ENCODE peak calls at places on chromosomes 1 and 21, in four cellular contexts. B, W, U and I are unnamed samples.

GRCh38 chr1:58628987-58629598 is 52.0 kb upstream of the TACSTD2 start:
- DNase-seq in B (no peak), W (no peak), U (no peak), I (no peak)

GRCh38 chr21:44444286-44444931 is 10.9 kb upstream of the LRRC3 start:
- DNase-seq in B (no peak), U (no peak), W (peak; percentile 53), I (no peak)

GRCh38 chr1:19955529-19956170 is 23.8 kb downstream of the PLA2G2A start:
- DNase-seq in W (no peak), U (no peak), B (peak; percentile 50), I (no peak)

GRCh38 chr21:40732243-40732642 is 114.7 kb downstream of the DSCAM start:
- DNase-seq in U (no peak), B (no peak), W (no peak), I (no peak)

GRCh38 chr1:11563560-11564069 is 84.7 kb downstream of the DISP3 start:
- DNase-seq in W (no peak), U (no peak), B (peak; percentile 45), I (peak; percentile 25)

GRCh38 chr1:3111616-3112021 is 42.6 kb downstream of the PRDM16 start:
- DNase-seq in W (no peak), U (no peak), B (no peak), I (no peak)

GRCh38 chr1:166920561-166921475 is 44.8 kb upstream of the TADA1 start:
- DNase-seq in U (no peak), B (no peak), W (no peak), I (peak; percentile 19)

GRCh38 chr1:229871078-229871676 is 195.9 kb upstream of the GALNT2 start:
- DNase-seq in U (no peak), B (no peak), W (no peak), I (no peak)

GRCh38 chr1:94305704-94306103 is 68.3 kb upstream of the ARHGAP29 start:
- DNase-seq in B (no peak), U (no peak), W (no peak), I (no peak)

GRCh38 chr1:54361342-54361741 is 44.9 kb downstream of the SSBP3 start:
- DNase-seq in B (no peak), W (no peak), U (no peak), I (no peak)

GRCh38 chr1:241503444-241503843 is 16.1 kb downstream of the FH start:
- DNase-seq in W (no peak), U (no peak), B (no peak), I (no peak)

GRCh38 chr1:56626546-56626945 is 18.6 kb upstream of the PRKAA2 start:
- DNase-seq in B (no peak), U (no peak), W (no peak), I (no peak)

GRCh38 chr1:2590233-2591141 is 3.9 kb downstream of the PRXL2B start:
- DNase-seq in W (no peak), B (no peak), U (no peak), I (no peak)

GRCh38 chr1:22500476-22500875 is 48.8 kb downstream of the ZBTB40 start:
- DNase-seq in B (no peak), W (no peak), U (no peak), I (no peak)

GRCh38 chr1:26156285-26157038 is 2.4 kb upstream of the FAM110D start:
- DNase-seq in W (no peak), B (no peak), U (no peak), I (no peak)

GRCh38 chr21:45372732-45373355 is 32.1 kb upstream of the COL18A1 start:
- DNase-seq in W (no peak), U (no peak), B (no peak), I (no peak)

GRCh38 chr1:234429434-234429806 is 49.6 kb downstream of the TARBP1 start:
- DNase-seq in U (no peak), W (no peak), B (no peak), I (no peak)

GRCh38 chr1:56967355-56967754 is 1.5 kb upstream of the C8B start:
- DNase-seq in U (no peak), B (no peak), W (no peak), I (no peak)

GRCh38 chr1:94621392-94621791 is 79.8 kb upstream of the F3 start:
- DNase-seq in W (peak; percentile 54), B (no peak), U (no peak), I (no peak)

GRCh38 chr21:28632718-28633408 is 359.8 kb downstream of the LTN1 start:
- DNase-seq in B (no peak), U (no peak), W (no peak), I (no peak)

GRCh38 chr21:44940116-44940631 is 345 bp downstream of the SLX9 start:
- DNase-seq in U (no peak), B (no peak), W (no peak), I (no peak)

GRCh38 chr1:222918746-222919477 is 104.1 kb downstream of the DISP1 start:
- DNase-seq in U (no peak), B (no peak), W (no peak), I (no peak)

GRCh38 chr1:4027008-4027407 is 126.9 kb upstream of the C1orf174 start:
- DNase-seq in U (no peak), B (no peak), W (no peak), I (no peak)

GRCh38 chr1:18645172-18646090 is 14.8 kb downstream of the PAX7 start:
- DNase-seq in W (no peak), B (no peak), U (no peak), I (no peak)

GRCh38 chr1:59261537-59261936 is 35.4 kb upstream of the FGGY start:
- DNase-seq in W (no peak), U (no peak), B (no peak), I (no peak)

GRCh38 chr1:32736812-32737791 is 34.5 kb upstream of the SYNC start:
- DNase-seq in U (no peak), B (no peak), W (no peak), I (no peak)

GRCh38 chr1:12121212-12122000 is 45.4 kb upstream of the TNFRSF1B start:
- DNase-seq in U (no peak), B (no peak), W (no peak), I (no peak)

GRCh38 chr1:29876902-29877301 is 640.6 kb downstream of the PTPRU start:
- DNase-seq in W (no peak), U (no peak), B (no peak), I (no peak)

GRCh38 chr1:5682626-5683235 is 309.5 kb downstream of the NPHP4 start:
- DNase-seq in U (no peak), B (no peak), W (no peak), I (no peak)

GRCh38 chr1:236507022-236507700 is 16.6 kb upstream of the LGALS8 start:
- DNase-seq in W (no peak), B (no peak), U (no peak), I (no peak)

GRCh38 chr21:26813426-26813998 is 31.7 kb downstream of the ADAMTS1 start:
- DNase-seq in W (no peak), B (no peak), U (no peak), I (no peak)

GRCh38 chr1:201166964-201167624 is 12.8 kb upstream of the TMEM9 start:
- DNase-seq in U (no peak), B (no peak), W (peak; percentile 32), I (no peak)

GRCh38 chr1:216168481-216169005 is 254.7 kb downstream of the USH2A start:
- DNase-seq in U (no peak), W (no peak), B (no peak), I (no peak)

GRCh38 chr1:168618351-168618750 is 41.9 kb downstream of the XCL1 start:
- DNase-seq in W (no peak), B (no peak), U (no peak), I (no peak)
- TF ChIP-seq SPI1 in W (no peak), B (no peak), U (no peak), I (no peak)

GRCh38 chr1:61387829-61388228 is 305.5 kb downstream of the NFIA start:
- DNase-seq in W (no peak), U (no peak), B (no peak), I (no peak)

GRCh38 chr1:61389194-61389925 is 307.0 kb downstream of the NFIA start:
- DNase-seq in B (no peak), W (no peak), U (no peak), I (no peak)

GRCh38 chr1:61386323-61386722 is 304.0 kb downstream of the NFIA start:
- DNase-seq in U (no peak), W (no peak), B (no peak), I (no peak)

GRCh38 chr1:61389926-61390845 is 307.8 kb downstream of the NFIA start:
- DNase-seq in W (no peak), B (no peak), U (no peak), I (no peak)

GRCh38 chr1:61388586-61388985 is 306.2 kb downstream of the NFIA start:
- DNase-seq in U (no peak), W (no peak), B (no peak), I (no peak)
- TF ChIP-seq POLR2AphosphoS5 in U (no peak), W (no peak), B (no peak), I (no peak)

DNA sequence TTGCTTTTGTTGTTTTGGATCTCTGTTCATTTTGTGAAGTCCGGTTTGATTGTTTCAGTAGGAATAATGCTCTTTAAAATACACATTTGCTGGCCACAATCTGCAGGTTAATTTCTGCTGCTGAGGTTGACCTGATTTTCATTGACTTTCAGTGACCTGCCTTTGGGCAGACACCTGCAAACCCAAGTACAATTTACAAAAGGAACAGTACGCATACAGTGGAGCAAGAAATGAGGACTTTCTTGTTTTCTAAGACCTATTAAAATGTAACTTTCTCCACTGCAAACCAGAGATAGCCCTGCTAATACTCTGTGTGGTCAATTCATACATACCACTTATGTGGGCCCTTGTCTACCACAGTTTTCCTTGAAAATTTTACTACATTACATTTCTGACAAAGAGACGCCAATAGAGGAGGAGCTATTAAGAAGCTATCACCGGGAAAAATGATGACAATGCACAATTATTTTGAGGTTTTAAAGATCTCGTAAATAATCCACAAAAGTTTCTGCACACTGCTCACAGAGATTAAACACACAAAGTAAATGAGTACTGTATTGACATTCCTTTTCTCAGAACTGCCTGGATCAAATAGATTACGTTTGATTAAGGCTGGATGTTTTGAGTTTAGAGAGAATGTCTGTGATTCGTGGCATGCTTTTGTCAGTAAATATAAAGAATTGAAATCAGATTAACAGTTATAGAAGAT is 141.9 kb downstream of the SDCCAG8 start:
- DNase-seq in B (no peak), U (no peak), W (no peak), I (no peak)
- TF ChIP-seq SPI1 in B (no peak), U (no peak), W (no peak), I (no peak)

DNA sequence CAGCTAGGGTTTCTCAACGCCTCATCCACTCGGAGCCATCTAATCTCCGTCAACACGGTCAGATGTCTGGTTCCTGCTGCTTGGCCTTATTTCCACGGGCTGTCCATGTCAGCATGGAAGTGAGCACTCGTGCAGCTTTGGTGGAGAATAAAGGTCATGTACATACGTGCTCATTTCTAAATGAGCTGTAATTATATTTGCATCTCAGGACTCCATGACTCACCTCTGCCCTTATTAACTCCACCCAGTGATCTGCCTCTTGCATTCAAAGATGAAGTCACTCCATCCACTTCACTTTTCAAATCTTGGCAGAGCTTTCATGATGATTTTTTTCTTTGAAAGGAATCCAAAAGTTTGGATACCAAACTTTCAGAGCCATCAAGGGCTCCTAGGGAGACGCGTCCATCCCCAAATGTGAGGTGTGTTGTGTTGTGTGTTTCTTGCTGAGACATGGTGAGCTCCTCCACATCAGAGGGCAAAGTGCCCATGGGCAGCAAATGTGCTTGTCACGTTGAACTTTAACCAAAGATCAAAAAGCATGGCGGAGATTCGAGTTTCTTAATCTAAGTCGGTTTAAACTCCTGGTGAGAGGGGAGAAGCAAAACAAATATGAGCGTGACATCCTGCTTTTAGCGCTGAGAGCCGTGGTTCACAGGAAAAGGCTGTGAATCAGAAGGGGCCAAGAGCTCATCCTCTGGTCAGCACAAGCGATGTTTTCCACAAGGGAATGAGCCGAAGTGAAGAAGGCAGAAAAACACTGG is 68.6 kb upstream of the ERRFI1 start:
- DNase-seq in U (no peak), B (no peak), W (no peak), I (no peak)
- TF ChIP-seq POLR2AphosphoS5 in U (no peak), B (no peak), W (no peak), I (no peak)

GRCh38 chr1:24111998-24112380 is at the start of gene MYOM3:
- DNase-seq in B (no peak), W (no peak), U (no peak), I (no peak)
- TF ChIP-seq SPI1 in B (no peak), W (no peak), U (no peak), I (no peak)